ENCODE peak calls at places on chromosomes 3 and 15, in nine cellular contexts. One of them, this sample, is unnamed.

GRCh38 chr3:50971487-50971924 is 296.8 kb downstream of the DOCK3 start:
- DNase-seq in GM13976: peak; percentile 67
- DNase-seq in thoracic aorta: no peak
- DNase-seq in A549: peak; percentile 56
- DNase-seq in astrocyte of the cerebellum: peak; percentile 13
- DNase-seq in cardiac muscle cell: peak; percentile 66
- DNase-seq in WTC11: peak; percentile 48
- DNase-seq in tibial artery: no peak
- DNase-seq in fibroblast of pulmonary artery: peak; percentile 56
- DNase-seq in this sample: peak; percentile 47

GRCh38 chr3:193297421-193297820 is 56.4 kb downstream of the PLAAT1 start:
- DNase-seq in astrocyte of the cerebellum: peak; percentile 22
- DNase-seq in GM13976: no peak
- DNase-seq in A549: no peak
- DNase-seq in WTC11: no peak
- DNase-seq in thoracic aorta: no peak
- DNase-seq in fibroblast of pulmonary artery: no peak
- DNase-seq in tibial artery: no peak
- DNase-seq in cardiac muscle cell: no peak
- DNase-seq in this sample: no peak

GRCh38 chr3:102733811-102734574 is 299.2 kb downstream of the ZPLD1 start:
- DNase-seq in WTC11: no peak
- DNase-seq in A549: no peak
- DNase-seq in cardiac muscle cell: no peak
- DNase-seq in GM13976: no peak
- DNase-seq in astrocyte of the cerebellum: peak; percentile 92
- DNase-seq in fibroblast of pulmonary artery: peak; percentile 30
- DNase-seq in thoracic aorta: no peak
- DNase-seq in tibial artery: no peak
- DNase-seq in this sample: no peak

GRCh38 chr3:122754867-122755835 is 38.5 kb downstream of the HSPBAP1 start:
- DNase-seq in GM13976: peak; percentile 54
- DNase-seq in WTC11: no peak
- DNase-seq in cardiac muscle cell: peak; percentile 52
- DNase-seq in astrocyte of the cerebellum: peak; percentile 23
- DNase-seq in fibroblast of pulmonary artery: peak; percentile 67
- DNase-seq in A549: peak; percentile 67
- DNase-seq in tibial artery: no peak
- DNase-seq in thoracic aorta: no peak
- DNase-seq in this sample: peak; percentile 61

GRCh38 chr3:8769088-8769822 is at the start of gene OXTR:
- DNase-seq in thoracic aorta: no peak
- DNase-seq in tibial artery: no peak
- DNase-seq in fibroblast of pulmonary artery: peak; percentile 83
- DNase-seq in A549: peak; percentile 66
- DNase-seq in cardiac muscle cell: peak; percentile 87
- DNase-seq in astrocyte of the cerebellum: peak; percentile 41
- DNase-seq in GM13976: peak; percentile 89
- DNase-seq in WTC11: peak; percentile 88
- DNase-seq in this sample: peak; percentile 62

GRCh38 chr15:57429098-57429497 is 52.8 kb downstream of the CGNL1 start:
- DNase-seq in fibroblast of pulmonary artery: no peak
- DNase-seq in GM13976: no peak
- DNase-seq in cardiac muscle cell: no peak
- DNase-seq in WTC11: no peak
- DNase-seq in A549: no peak
- DNase-seq in thoracic aorta: no peak
- DNase-seq in astrocyte of the cerebellum: no peak
- DNase-seq in tibial artery: no peak
- DNase-seq in this sample: no peak

GRCh38 chr3:835096-835495 is 257.7 kb upstream of the CNTN6 start:
- DNase-seq in fibroblast of pulmonary artery: no peak
- DNase-seq in A549: no peak
- DNase-seq in GM13976: no peak
- DNase-seq in WTC11: no peak
- DNase-seq in astrocyte of the cerebellum: no peak
- DNase-seq in thoracic aorta: no peak
- DNase-seq in cardiac muscle cell: no peak
- DNase-seq in tibial artery: no peak
- DNase-seq in this sample: no peak

GRCh38 chr3:50567386-50568182 is at the start of gene C3orf18:
- DNase-seq in cardiac muscle cell: peak; percentile 95
- DNase-seq in astrocyte of the cerebellum: peak; percentile 55
- DNase-seq in A549: peak; percentile 71
- DNase-seq in fibroblast of pulmonary artery: peak; percentile 89
- DNase-seq in tibial artery: peak; percentile 94
- DNase-seq in thoracic aorta: peak; percentile 62
- DNase-seq in WTC11: peak; percentile 93
- DNase-seq in GM13976: peak; percentile 99
- DNase-seq in this sample: peak; percentile 87

GRCh38 chr3:152255290-152255689 is 13.4 kb upstream of the MBNL1 start:
- DNase-seq in A549: no peak
- DNase-seq in astrocyte of the cerebellum: no peak
- DNase-seq in GM13976: no peak
- DNase-seq in WTC11: no peak
- DNase-seq in cardiac muscle cell: no peak
- DNase-seq in thoracic aorta: no peak
- DNase-seq in fibroblast of pulmonary artery: no peak
- DNase-seq in tibial artery: no peak
- DNase-seq in this sample: no peak

GRCh38 chr15:51094606-51095569 is at the start of gene TNFAIP8L3:
- DNase-seq in A549: no peak
- DNase-seq in thoracic aorta: no peak
- DNase-seq in cardiac muscle cell: peak; percentile 61
- DNase-seq in WTC11: peak; percentile 35
- DNase-seq in tibial artery: peak; percentile 43
- DNase-seq in fibroblast of pulmonary artery: peak; percentile 56
- DNase-seq in astrocyte of the cerebellum: no peak
- DNase-seq in GM13976: no peak
- DNase-seq in this sample: no peak

GRCh38 chr15:70213779-70214178 is 116.1 kb upstream of the TLE3 start:
- DNase-seq in WTC11: no peak
- DNase-seq in thoracic aorta: no peak
- DNase-seq in astrocyte of the cerebellum: no peak
- DNase-seq in tibial artery: no peak
- DNase-seq in GM13976: no peak
- DNase-seq in cardiac muscle cell: no peak
- DNase-seq in A549: no peak
- DNase-seq in fibroblast of pulmonary artery: no peak
- DNase-seq in this sample: no peak

GRCh38 chr3:170054204-170054603 is 16.4 kb downstream of the GPR160 start:
- DNase-seq in fibroblast of pulmonary artery: peak; percentile 38
- DNase-seq in cardiac muscle cell: no peak
- DNase-seq in astrocyte of the cerebellum: no peak
- DNase-seq in WTC11: no peak
- DNase-seq in GM13976: no peak
- DNase-seq in thoracic aorta: no peak
- DNase-seq in tibial artery: no peak
- DNase-seq in A549: peak; percentile 23
- DNase-seq in this sample: no peak

GRCh38 chr3:71659758-71660666 is 65.2 kb downstream of the EIF4E3 start:
- DNase-seq in thoracic aorta: no peak
- DNase-seq in astrocyte of the cerebellum: no peak
- DNase-seq in tibial artery: no peak
- DNase-seq in A549: no peak
- DNase-seq in WTC11: no peak
- DNase-seq in cardiac muscle cell: no peak
- DNase-seq in fibroblast of pulmonary artery: no peak
- DNase-seq in GM13976: no peak
- DNase-seq in this sample: peak; percentile 51

GRCh38 chr15:88897456-88898194 is 2.3 kb upstream of the HAPLN3 start:
- DNase-seq in GM13976: no peak
- DNase-seq in thoracic aorta: peak; percentile 58
- DNase-seq in tibial artery: peak; percentile 82
- DNase-seq in astrocyte of the cerebellum: peak; percentile 49
- DNase-seq in fibroblast of pulmonary artery: peak; percentile 79
- DNase-seq in A549: peak; percentile 80
- DNase-seq in cardiac muscle cell: peak; percentile 93
- DNase-seq in WTC11: peak; percentile 53
- DNase-seq in this sample: peak; percentile 74

GRCh38 chr3:170809021-170809974 is 60.7 kb downstream of the RPL22L1 start:
- DNase-seq in tibial artery: no peak
- DNase-seq in WTC11: peak; percentile 47
- DNase-seq in GM13976: peak; percentile 21
- DNase-seq in A549: peak; percentile 55
- DNase-seq in astrocyte of the cerebellum: peak; percentile 71
- DNase-seq in fibroblast of pulmonary artery: peak; percentile 84
- DNase-seq in cardiac muscle cell: peak; percentile 64
- DNase-seq in thoracic aorta: no peak
- DNase-seq in this sample: peak; percentile 88

GRCh38 chr15:31544361-31544760 is 217.7 kb downstream of the KLF13 start:
- DNase-seq in A549: no peak
- DNase-seq in tibial artery: no peak
- DNase-seq in thoracic aorta: no peak
- DNase-seq in astrocyte of the cerebellum: no peak
- DNase-seq in GM13976: no peak
- DNase-seq in WTC11: no peak
- DNase-seq in fibroblast of pulmonary artery: no peak
- DNase-seq in cardiac muscle cell: no peak
- DNase-seq in this sample: no peak

GRCh38 chr3:96755519-96755918 is 58.9 kb upstream of the EPHA6 start:
- DNase-seq in GM13976: no peak
- DNase-seq in cardiac muscle cell: no peak
- DNase-seq in thoracic aorta: no peak
- DNase-seq in WTC11: no peak
- DNase-seq in fibroblast of pulmonary artery: no peak
- DNase-seq in A549: no peak
- DNase-seq in astrocyte of the cerebellum: no peak
- DNase-seq in tibial artery: no peak
- DNase-seq in this sample: no peak

GRCh38 chr3:96756516-96756915 is 57.9 kb upstream of the EPHA6 start:
- DNase-seq in WTC11: no peak
- DNase-seq in astrocyte of the cerebellum: no peak
- DNase-seq in cardiac muscle cell: no peak
- DNase-seq in tibial artery: no peak
- DNase-seq in thoracic aorta: no peak
- DNase-seq in GM13976: no peak
- DNase-seq in fibroblast of pulmonary artery: no peak
- DNase-seq in A549: no peak
- DNase-seq in this sample: no peak

GRCh38 chr3:96760956-96761355 is 53.4 kb upstream of the EPHA6 start:
- DNase-seq in GM13976: no peak
- DNase-seq in fibroblast of pulmonary artery: no peak
- DNase-seq in cardiac muscle cell: no peak
- DNase-seq in astrocyte of the cerebellum: no peak
- DNase-seq in thoracic aorta: no peak
- DNase-seq in A549: no peak
- DNase-seq in WTC11: no peak
- DNase-seq in tibial artery: no peak
- DNase-seq in this sample: no peak
- TF ChIP-seq CTCF in GM13976: no peak
- TF ChIP-seq CTCF in fibroblast of pulmonary artery: no peak
- TF ChIP-seq CTCF in cardiac muscle cell: no peak
- TF ChIP-seq CTCF in astrocyte of the cerebellum: no peak
- TF ChIP-seq CTCF in thoracic aorta: no peak
- TF ChIP-seq CTCF in A549: no peak
- TF ChIP-seq CTCF in WTC11: no peak
- TF ChIP-seq CTCF in tibial artery: no peak
- TF ChIP-seq CTCF in this sample: no peak

GRCh38 chr3:69451594-69451993 is 65.7 kb upstream of the FRMD4B start:
- DNase-seq in astrocyte of the cerebellum: no peak
- DNase-seq in cardiac muscle cell: peak; percentile 14
- DNase-seq in A549: no peak
- DNase-seq in fibroblast of pulmonary artery: no peak
- DNase-seq in tibial artery: no peak
- DNase-seq in thoracic aorta: no peak
- DNase-seq in GM13976: no peak
- DNase-seq in WTC11: no peak
- DNase-seq in this sample: no peak
- TF ChIP-seq CTCF in astrocyte of the cerebellum: peak; percentile 15
- TF ChIP-seq CTCF in cardiac muscle cell: peak; percentile 22
- TF ChIP-seq CTCF in A549: no peak
- TF ChIP-seq CTCF in fibroblast of pulmonary artery: peak; percentile 27
- TF ChIP-seq CTCF in tibial artery: no peak
- TF ChIP-seq CTCF in thoracic aorta: no peak
- TF ChIP-seq CTCF in GM13976: no peak
- TF ChIP-seq CTCF in WTC11: no peak
- TF ChIP-seq CTCF in this sample: peak; percentile 22

DNA sequence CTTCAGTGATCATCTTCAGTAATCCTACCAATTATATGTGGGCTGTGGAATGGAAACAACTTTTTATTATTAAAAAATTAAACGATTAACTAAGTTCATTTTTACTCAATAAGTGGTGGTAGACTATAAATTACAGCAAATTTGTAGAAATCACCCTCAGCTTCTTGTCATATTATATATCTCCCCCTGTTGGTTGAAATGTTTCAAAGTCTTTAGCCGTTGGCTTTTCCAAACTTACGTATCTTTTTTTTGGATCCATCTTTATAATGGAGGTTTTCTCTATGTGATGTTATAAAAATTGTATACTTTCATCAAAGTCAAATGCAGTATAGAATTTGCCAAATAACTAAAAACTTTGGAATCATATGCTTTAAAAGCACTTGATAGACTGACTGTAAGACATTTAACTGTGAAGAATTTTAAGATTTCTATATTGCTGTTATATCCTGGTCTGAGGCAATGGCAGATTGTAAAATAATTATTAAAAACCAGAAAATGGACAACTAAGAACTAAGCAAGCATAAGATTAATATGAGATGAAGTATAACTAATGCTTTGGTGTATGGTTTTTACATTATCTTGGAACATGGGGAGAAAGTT is 44.7 kb downstream of the ATP11B start:
- DNase-seq in astrocyte of the cerebellum: peak; percentile 12
- DNase-seq in fibroblast of pulmonary artery: peak; percentile 57
- DNase-seq in A549: peak; percentile 9
- DNase-seq in cardiac muscle cell: peak; percentile 31
- DNase-seq in WTC11: no peak
- DNase-seq in GM13976: no peak
- DNase-seq in thoracic aorta: no peak
- DNase-seq in tibial artery: no peak
- DNase-seq in this sample: peak; percentile 56
- TF ChIP-seq CTCF in astrocyte of the cerebellum: peak; percentile 16
- TF ChIP-seq CTCF in fibroblast of pulmonary artery: peak; percentile 50
- TF ChIP-seq CTCF in A549: peak; percentile 42
- TF ChIP-seq CTCF in cardiac muscle cell: peak; percentile 42
- TF ChIP-seq CTCF in WTC11: no peak
- TF ChIP-seq CTCF in GM13976: no peak
- TF ChIP-seq CTCF in thoracic aorta: peak; percentile 38
- TF ChIP-seq CTCF in tibial artery: peak; percentile 41
- TF ChIP-seq CTCF in this sample: peak; percentile 52

DNA sequence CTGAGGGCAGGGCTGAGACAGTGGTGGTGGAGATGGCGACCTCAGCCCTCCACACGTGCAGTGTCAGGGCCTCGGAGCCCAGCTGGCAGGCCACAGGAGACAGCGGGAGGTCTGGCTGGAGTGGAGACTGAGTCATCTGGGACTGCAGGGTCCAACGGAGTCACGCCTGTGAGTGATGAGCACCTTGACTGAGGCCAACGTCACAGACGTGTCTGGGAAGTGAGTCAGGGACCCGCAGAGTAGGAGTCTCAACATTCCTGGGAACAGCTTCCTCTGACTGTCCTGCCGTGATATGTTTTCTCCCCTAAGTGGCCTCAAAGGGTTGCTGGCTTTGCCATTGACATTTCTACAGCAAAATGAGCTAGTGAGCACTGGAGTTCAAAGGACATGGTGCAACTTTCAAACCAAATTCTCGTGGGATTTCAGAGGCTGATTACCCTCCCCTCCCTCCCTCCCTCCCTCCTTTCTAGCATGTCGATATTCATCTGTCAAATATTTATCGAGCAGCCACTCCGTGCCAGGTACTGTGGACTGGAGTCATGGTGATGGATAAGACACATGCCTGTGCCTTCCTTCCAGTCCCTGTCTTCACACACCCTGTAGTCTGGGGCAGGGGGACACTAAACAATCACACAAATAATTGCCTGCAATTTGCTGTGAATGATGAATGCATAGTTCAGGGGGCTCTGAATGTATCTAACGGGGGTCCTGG is 53.3 kb upstream of the AMOTL2 start:
- DNase-seq in astrocyte of the cerebellum: peak; percentile 98
- DNase-seq in A549: peak; percentile 94
- DNase-seq in fibroblast of pulmonary artery: peak; percentile 97
- DNase-seq in thoracic aorta: no peak
- DNase-seq in WTC11: no peak
- DNase-seq in tibial artery: peak; percentile 37
- DNase-seq in cardiac muscle cell: no peak
- DNase-seq in GM13976: no peak
- DNase-seq in this sample: peak; percentile 100
- TF ChIP-seq CTCF in astrocyte of the cerebellum: no peak
- TF ChIP-seq CTCF in A549: no peak
- TF ChIP-seq CTCF in fibroblast of pulmonary artery: no peak
- TF ChIP-seq CTCF in thoracic aorta: no peak
- TF ChIP-seq CTCF in WTC11: no peak
- TF ChIP-seq CTCF in tibial artery: no peak
- TF ChIP-seq CTCF in cardiac muscle cell: no peak
- TF ChIP-seq CTCF in GM13976: no peak
- TF ChIP-seq CTCF in this sample: peak; percentile 26